ENCODE peak calls at places on chromosomes 11 and 22, in eight cellular contexts. V, Y, U, T, P, Z, W and K are unnamed samples.

GRCh38 chr11:34548278-34548677 is 34.7 kb upstream of the ELF5 start:
- DNase-seq in V (no peak), Y (no peak), U (no peak), T (no peak), P (no peak), Z (no peak), W (no peak), K (no peak)

GRCh38 chr11:15893080-15893492 is 463.3 kb downstream of the SOX6 start:
- DNase-seq in V (no peak), Y (no peak), U (no peak), T (no peak), P (no peak), Z (no peak), W (no peak), K (no peak)

GRCh38 chr22:46074771-46075551 is 75.4 kb upstream of the PPARA start:
- DNase-seq in V (no peak), Y (no peak), U (no peak), T (no peak), P (no peak), Z (no peak), W (no peak), K (no peak)

GRCh38 chr11:93842461-93842860 is 8.0 kb downstream of the VSTM5 start:
- DNase-seq in V (peak; percentile 74), Y (peak; percentile 13), U (no peak), T (no peak), P (no peak), Z (no peak), W (no peak), K (no peak)

GRCh38 chr11:112364962-112365481 is 104.4 kb upstream of the PLET1 start:
- DNase-seq in V (no peak), Y (peak; percentile 79), U (no peak), T (no peak), P (no peak), Z (no peak), W (no peak), K (no peak)

GRCh38 chr11:123755813-123756212 is 1.5 kb upstream of the OR6X1 start:
- DNase-seq in V (no peak), Y (no peak), U (no peak), T (no peak), P (no peak), Z (no peak), W (no peak), K (no peak)

GRCh38 chr11:8283510-8284272 is 20.0 kb upstream of the LMO1 start:
- DNase-seq in V (no peak), Y (no peak), U (peak; percentile 80), T (no peak), P (no peak), Z (no peak), W (peak; percentile 88), K (no peak)

GRCh38 chr22:37428649-37429586 is 1.6 kb upstream of the ELFN2 start:
- DNase-seq in V (no peak), Y (peak; percentile 16), U (peak; percentile 84), T (peak; percentile 30), P (no peak), Z (peak; percentile 62), W (peak; percentile 3), K (peak; percentile 78)

GRCh38 chr22:43275545-43275981 is 67.6 kb downstream of the SCUBE1 start:
- DNase-seq in V (peak; percentile 71), Y (no peak), U (no peak), T (no peak), P (no peak), Z (no peak), W (no peak), K (no peak)

GRCh38 chr22:24947383-24947782 is 889 bp upstream of the LHFPL7 start:
- DNase-seq in V (no peak), Y (no peak), U (no peak), T (no peak), P (no peak), Z (no peak), W (no peak), K (no peak)

GRCh38 chr11:68831124-68831523 is 10.6 kb downstream of the CPT1A start:
- DNase-seq in V (no peak), Y (no peak), U (no peak), T (no peak), P (no peak), Z (no peak), W (no peak), K (no peak)

GRCh38 chr11:65150513-65151271 is 16.4 kb upstream of the SYVN1 start:
- DNase-seq in V (peak; percentile 87), Y (peak; percentile 60), U (no peak), T (no peak), P (no peak), Z (no peak), W (peak; percentile 45), K (no peak)

GRCh38 chr11:116176484-116177005 is 596.2 kb downstream of the BUD13 start:
- DNase-seq in V (no peak), Y (no peak), U (peak; percentile 44), T (no peak), P (no peak), Z (no peak), W (no peak), K (no peak)

GRCh38 chr11:64500176-64501013 is 90.6 kb upstream of the SLC22A12 start:
- DNase-seq in V (no peak), Y (no peak), U (no peak), T (no peak), P (no peak), Z (no peak), W (peak; percentile 88), K (no peak)

GRCh38 chr11:43830928-43831440 is 49.6 kb upstream of the ALKBH3 start:
- DNase-seq in V (peak; percentile 57), Y (peak; percentile 97), U (no peak), T (peak; percentile 32), P (no peak), Z (no peak), W (peak; percentile 3), K (no peak)

GRCh38 chr11:126929186-126930085 is 71.1 kb downstream of the KIRREL3 start:
- DNase-seq in V (no peak), Y (no peak), U (no peak), T (no peak), P (no peak), Z (no peak), W (peak; percentile 72), K (no peak)